ENCODE peak calls at places on chromosomes 7 and 10, in four cellular contexts. A, P, X and B are unnamed samples.

GRCh38 chr7:840001-840600 is 7.8 kb downstream of the SUN1 start:
- DNase-seq in X (no peak), A (no peak), P (no peak), B (no peak)

GRCh38 chr10:7303067-7303629 is 107.7 kb downstream of the SFMBT2 start:
- DNase-seq in A (no peak), P (no peak), X (no peak), B (no peak)

GRCh38 chr7:104123786-104124185 is 84.0 kb downstream of the ORC5 start:
- DNase-seq in X (no peak), P (no peak), A (no peak), B (peak)

GRCh38 chr10:58743466-58744115 is 230.9 kb downstream of the BICC1 start:
- DNase-seq in A (no peak), X (no peak), P (no peak), B (no peak)

GRCh38 chr7:2000153-2000687 is 232.5 kb downstream of the MAD1L1 start:
- DNase-seq in P (no peak), A (no peak), X (no peak), B (no peak)

GRCh38 chr7:92621641-92622429 is 31.6 kb upstream of the FAM133B start:
- DNase-seq in P (no peak), A (no peak), X (no peak), B (no peak)

GRCh38 chr7:137443616-137444015 is 100.1 kb upstream of the PTN start:
- DNase-seq in X (no peak), P (no peak), A (no peak), B (no peak)

GRCh38 chr7:133275008-133275407 is 22.1 kb downstream of the EXOC4 start:
- DNase-seq in P (no peak), X (no peak), A (no peak), B (no peak)

GRCh38 chr7:37970211-37970610 is 49.8 kb downstream of the EPDR1 start:
- DNase-seq in X (no peak), A (no peak), P (no peak), B (no peak)

GRCh38 chr10:966466-967235 is 21.6 kb upstream of the GTPBP4 start:
- DNase-seq in A (no peak), X (peak), P (no peak), B (no peak)

GRCh38 chr7:50389961-50390360 is 60.2 kb downstream of the FIGNL1 start:
- DNase-seq in A (no peak), X (no peak), P (no peak), B (no peak)

GRCh38 chr10:15068802-15069201 is 19.8 kb downstream of the ACBD7 start:
- DNase-seq in X (no peak), P (no peak), A (no peak), B (no peak)

GRCh38 chr7:86978804-86979506 is 80.5 kb downstream of the ELAPOR2 start:
- DNase-seq in A (no peak), X (no peak), P (no peak), B (no peak)

GRCh38 chr10:130257897-130258296 is 121.7 kb downstream of the GLRX3 start:
- DNase-seq in A (no peak), P (no peak), X (no peak), B (no peak)

GRCh38 chr10:133140417-133141143 is 19.4 kb upstream of the KNDC1 start:
- DNase-seq in A (no peak), P (no peak), X (peak), B (no peak)

GRCh38 chr7:116139007-116139406 is 71.3 kb upstream of the TES start:
- DNase-seq in X (no peak), A (no peak), P (no peak), B (no peak)

GRCh38 chr10:16809074-16809718 is 8.0 kb downstream of the RSU1 start:
- DNase-seq in A (peak), P (peak), X (peak), B (peak)

GRCh38 chr7:130957140-130957513 is 223.1 kb upstream of the KLF14 start:
- DNase-seq in P (no peak), X (peak), A (no peak), B (no peak)

GRCh38 chr10:44908936-44909335 is 2.2 kb upstream of the TMEM72 start:
- DNase-seq in A (no peak), X (no peak), P (no peak), B (no peak)

GRCh38 chr10:119633538-119634218 is 17.5 kb upstream of the BAG3 start:
- DNase-seq in P (no peak), X (no peak), A (no peak), B (no peak)

GRCh38 chr7:66901941-66902843 is 18.8 kb upstream of the TMEM248 start:
- DNase-seq in X (no peak), A (no peak), P (no peak), B (no peak)

GRCh38 chr10:75610187-75610586 is 178.8 kb downstream of the LRMDA start:
- DNase-seq in A (no peak), X (no peak), P (no peak), B (no peak)

GRCh38 chr10:15367296-15367830 is 3.7 kb downstream of the FAM171A1 start:
- DNase-seq in X (no peak), P (no peak), A (no peak), B (no peak)

GRCh38 chr7:4472739-4473138 is 209.4 kb upstream of the FOXK1 start:
- DNase-seq in A (no peak), P (no peak), X (no peak), B (no peak)

GRCh38 chr7:134662166-134662870 is 15.7 kb downstream of the BPGM start:
- DNase-seq in A (no peak), X (no peak), P (no peak), B (no peak)

GRCh38 chr10:21496285-21497176 is 29.0 kb downstream of the SKIDA1 start:
- DNase-seq in P (peak), X (peak), A (peak), B (no peak)

GRCh38 chr10:116730464-116731260 is 11.7 kb downstream of the HSPA12A start:
- DNase-seq in A (no peak), P (no peak), X (no peak), B (no peak)

GRCh38 chr7:8175929-8176369 is 86.0 kb downstream of the ICA1 start:
- DNase-seq in X (no peak), P (peak), A (no peak), B (no peak)

GRCh38 chr7:6151994-6152735 is 120.3 kb downstream of the CYTH3 start:
- DNase-seq in P (no peak), A (no peak), X (no peak), B (no peak)
- TF ChIP-seq POLR2A in P (no peak), A (no peak), X (no peak), B (no peak)

GRCh38 chr10:73997479-73997805 is 474 bp upstream of the VCL start:
- DNase-seq in A (peak), X (peak), P (peak), B (no peak)

GRCh38 chr10:73999703-74000102 is 1.8 kb downstream of the VCL start:
- DNase-seq in A (no peak), X (no peak), P (no peak), B (no peak)

GRCh38 chr10:73997806-73998622 is at the start of gene VCL:
- DNase-seq in P (peak), A (peak), X (peak), B (peak)

GRCh38 chr10:73998623-73999622 is 1.0 kb downstream of the VCL start:
- DNase-seq in A (peak), X (peak), P (peak), B (peak)

GRCh38 chr10:74000892-74001669 is 3.2 kb downstream of the VCL start:
- DNase-seq in X (no peak), A (no peak), P (no peak), B (no peak)
- TF ChIP-seq POLR2A in X (no peak), A (no peak), P (no peak), B (no peak)

GRCh38 chr7:151519765-151520418 is at the start of gene RHEB:
- DNase-seq in X (peak), A (peak), P (peak), B (peak)
- TF ChIP-seq POLR2A in X (peak), A (peak), P (peak), B (peak)

GRCh38 chr10:93235686-93236085 is 162.0 kb downstream of the CYP26A1 start:
- DNase-seq in P (no peak), A (no peak), X (no peak), B (peak)
- TF ChIP-seq POLR2A in P (no peak), A (no peak), X (no peak), B (no peak)

GRCh38 chr7:158388928-158389327 is 198.7 kb downstream of the PTPRN2 start:
- DNase-seq in P (no peak), X (no peak), A (no peak), B (no peak)

GRCh38 chr7:158386866-158387820 is 200.5 kb downstream of the PTPRN2 start:
- DNase-seq in A (no peak), X (no peak), P (no peak), B (no peak)

GRCh38 chr7:158386355-158386618 is 201.3 kb downstream of the PTPRN2 start:
- DNase-seq in X (no peak), A (no peak), P (no peak), B (no peak)

GRCh38 chr7:158389514-158390425 is 197.9 kb downstream of the PTPRN2 start:
- DNase-seq in X (no peak), A (no peak), P (no peak), B (no peak)

GRCh38 chr7:158388072-158388471 is 199.6 kb downstream of the PTPRN2 start:
- DNase-seq in P (no peak), X (no peak), A (no peak), B (no peak)
- TF ChIP-seq POLR2A in P (no peak), X (no peak), A (no peak), B (no peak)

DNA sequence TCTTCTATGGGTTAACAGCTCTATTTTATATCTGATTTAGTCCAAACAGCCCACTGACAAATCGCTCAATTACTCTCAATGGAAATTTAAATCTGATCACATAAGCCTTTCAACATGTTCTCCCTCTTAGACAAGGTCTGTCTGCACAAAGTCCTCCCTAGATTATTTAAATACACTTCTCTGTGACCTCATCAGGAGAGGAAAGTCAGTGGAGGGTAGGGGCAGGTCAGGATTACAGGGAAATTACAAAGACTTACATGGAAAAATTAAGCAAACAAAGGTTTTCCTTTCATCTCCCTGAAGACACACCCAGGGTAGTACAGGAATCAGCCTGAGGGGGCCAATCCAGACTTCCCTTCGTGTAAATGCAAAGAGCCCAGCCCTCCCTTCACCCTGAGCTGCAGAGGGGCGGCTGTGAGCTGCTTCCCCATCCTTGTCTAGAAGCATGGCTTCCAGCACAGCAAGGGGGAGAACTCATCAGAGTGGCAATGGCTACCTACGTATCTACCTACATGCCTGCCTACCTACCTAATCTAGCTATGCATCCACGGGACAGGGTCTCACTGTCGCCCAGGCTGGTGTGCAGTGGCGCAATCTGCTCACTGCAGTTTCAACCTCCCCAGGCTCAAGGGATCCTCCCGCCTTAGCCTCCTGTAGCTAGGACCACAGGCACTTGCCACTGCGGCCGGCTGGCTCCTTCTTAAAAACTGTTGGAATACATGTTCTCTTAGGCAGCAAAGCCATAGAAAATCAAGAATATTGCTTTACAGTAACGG is 33.3 kb downstream of the PITRM1 start:
- DNase-seq in A (no peak), P (no peak), X (peak), B (no peak)
- TF ChIP-seq POLR2A in A (no peak), P (no peak), X (no peak), B (no peak)

DNA sequence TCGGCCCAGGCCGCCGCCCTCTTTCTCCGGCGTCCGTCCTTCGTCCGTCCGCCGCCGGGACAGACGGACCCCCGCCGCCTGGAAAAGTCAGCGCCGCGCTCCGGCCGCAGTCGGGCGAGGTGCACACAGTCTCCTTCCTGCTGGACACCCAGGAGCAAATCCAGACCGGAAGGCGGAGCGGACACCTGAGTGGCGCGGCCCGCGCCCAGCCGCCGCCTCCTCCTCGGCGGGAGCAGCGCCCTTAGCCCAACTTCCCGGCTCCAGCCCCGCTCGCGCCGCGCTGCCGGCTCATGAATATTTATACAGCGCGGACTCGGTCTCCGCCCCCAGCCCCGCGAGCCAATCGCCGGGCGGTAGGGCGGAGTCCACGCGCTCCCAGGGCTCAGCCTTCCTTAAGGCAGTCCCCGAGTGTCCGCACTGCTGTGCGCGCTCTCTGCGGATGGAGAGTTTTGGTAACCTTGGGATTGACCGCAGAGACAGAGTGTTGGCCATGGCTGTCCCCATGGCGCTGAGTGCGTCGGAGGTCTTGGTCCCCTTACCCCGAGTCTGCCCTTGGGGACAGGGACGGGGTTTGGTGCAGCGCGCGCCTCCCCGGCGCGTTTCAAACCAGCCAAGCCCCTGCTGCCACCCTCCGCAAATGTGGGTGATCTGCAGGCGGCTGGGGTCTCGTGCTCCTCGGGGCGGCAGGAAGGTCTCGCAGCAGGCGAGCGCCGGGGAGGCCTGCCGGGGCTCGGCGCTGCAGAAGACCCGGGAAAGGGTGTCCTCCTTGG is at the start of gene FZD8:
- DNase-seq in X (peak), A (peak), P (peak), B (peak)
- TF ChIP-seq POLR2A in X (peak), A (peak), P (no peak), B (peak)